ENCODE peak calls at places on chromosomes 3 and 15, in four cellular contexts. X is body of pancreas; L is naive thymus-derived CD4-positive, alpha-beta T cell; N is GM23338. G is an unnamed sample. For H3K27me3, the result is how much of the 10 kb centered on the place peaks cover.

GRCh38 chr15:45107941-45108630 is 5.9 kb downstream of the DUOX2 start:
- DNase-seq in L (no peak), N (no peak), X (no peak), G (no peak)

GRCh38 chr3:99970198-99970597 is 144.1 kb downstream of the FILIP1L start:
- DNase-seq in L (no peak), X (no peak), N (no peak), G (no peak)

GRCh38 chr3:140449591-140450256 is 228.1 kb upstream of the TRIM42 start:
- DNase-seq in N (no peak), L (no peak), X (peak), G (no peak)

GRCh38 chr3:45790611-45791010 is 5.7 kb downstream of the SLC6A20 start:
- DNase-seq in N (no peak), X (no peak), L (no peak), G (no peak)

GRCh38 chr3:8301977-8302589 is 199.5 kb upstream of the LMCD1 start:
- DNase-seq in N (peak), X (no peak), L (peak), G (no peak)

GRCh38 chr3:190912736-190913135 is 50.2 kb upstream of the GMNC start:
- DNase-seq in N (no peak), X (no peak), L (no peak), G (no peak)

GRCh38 chr15:52337961-52338535 is 42.4 kb upstream of the MYO5C start:
- DNase-seq in L (no peak), X (no peak), N (peak), G (peak)

GRCh38 chr3:19392146-19392545 is 243.8 kb downstream of the KCNH8 start:
- DNase-seq in L (no peak), N (no peak), X (no peak), G (no peak)

GRCh38 chr3:41237907-41238306 is 38.6 kb downstream of the CTNNB1 start:
- DNase-seq in X (no peak), L (no peak), N (no peak), G (no peak)

GRCh38 chr3:148970311-148970710 is 21.0 kb upstream of the GYG1 start:
- DNase-seq in X (no peak), N (no peak), L (no peak), G (no peak)

GRCh38 chr3:125045965-125046364 is 9.8 kb downstream of the HEG1 start:
- DNase-seq in X (no peak), L (no peak), N (no peak), G (no peak)

GRCh38 chr15:40439461-40440299 is 1.1 kb upstream of the BAHD1 start:
- DNase-seq in N (peak), X (peak), L (no peak), G (peak)

GRCh38 chr3:183930069-183930468 is 45.4 kb upstream of the PARL start:
- DNase-seq in L (no peak), N (no peak), X (no peak), G (no peak)

GRCh38 chr3:17398959-17399551 is 343.4 kb downstream of the TBC1D5 start:
- DNase-seq in L (no peak), X (no peak), N (no peak), G (no peak)

GRCh38 chr3:151901946-151902285 is 28.5 kb downstream of the SUCNR1 start:
- DNase-seq in N (no peak), L (no peak), X (no peak), G (no peak)

GRCh38 chr15:43150171-43150929 is 17.0 kb downstream of the TMEM62 start:
- DNase-seq in N (peak), L (no peak), X (no peak), G (no peak)

GRCh38 chr3:185549111-185549510 is 3.3 kb downstream of the LIPH start:
- DNase-seq in X (peak), L (no peak), N (no peak), G (no peak)

GRCh38 chr3:127959873-127960272 is 44.8 kb downstream of the KBTBD12 start:
- DNase-seq in N (peak), X (peak), L (no peak), G (no peak)

GRCh38 chr15:90344632-90345031 is 7.5 kb upstream of the ZNF774 start:
- DNase-seq in L (no peak), X (no peak), N (no peak), G (no peak)

GRCh38 chr3:158111861-158112260 is 2.0 kb downstream of the RSRC1 start:
- DNase-seq in X (no peak), N (no peak), L (no peak), G (no peak)

GRCh38 chr3:31343075-31343474 is 189.7 kb upstream of the STT3B start:
- DNase-seq in N (no peak), X (no peak), L (no peak), G (no peak)

GRCh38 chr3:37554364-37554763 is 307.3 kb upstream of the CTDSPL start:
- DNase-seq in L (no peak), X (peak), N (peak), G (no peak)

GRCh38 chr3:53162672-53163458 is 1.9 kb downstream of the PRKCD start:
- DNase-seq in X (peak), L (peak), N (no peak), G (peak)

GRCh38 chr3:38267689-38268477 is 2.3 kb downstream of the SLC22A13 start:
- DNase-seq in X (no peak), L (no peak), N (peak), G (no peak)

GRCh38 chr15:74373056-74373650 is 5.7 kb upstream of the CYP11A1 start:
- DNase-seq in N (no peak), X (no peak), L (no peak), G (no peak)
- H3K27ac ChIP-seq in N (no peak), X (no peak), L (no peak), G (peak)

GRCh38 chr15:55893852-55894251 is 99.6 kb downstream of the NEDD4 start:
- DNase-seq in L (no peak), X (no peak), N (no peak), G (no peak)
- H3K4me3 ChIP-seq in L (no peak), X (no peak), N (no peak), G (no peak)

GRCh38 chr15:65370885-65371284 is 6.9 kb downstream of the IGDCC3 start:
- DNase-seq in N (no peak), L (no peak), X (no peak), G (no peak)
- H3K27me3 ChIP-seq in N (under half), L (under half), X (under half), G (under half)

GRCh38 chr3:139319428-139320402 is 24.1 kb upstream of the MRPS22 start:
- DNase-seq in X (peak), N (peak), L (no peak), G (no peak)

GRCh38 chr3:139318826-139319225 is 25.0 kb upstream of the MRPS22 start:
- DNase-seq in N (no peak), X (no peak), L (no peak), G (no peak)

GRCh38 chr3:139317660-139318430 is 26.0 kb upstream of the MRPS22 start:
- DNase-seq in L (no peak), X (no peak), N (no peak), G (no peak)

GRCh38 chr3:139317215-139317614 is 26.6 kb upstream of the MRPS22 start:
- DNase-seq in N (no peak), L (no peak), X (no peak), G (no peak)

GRCh38 chr3:139318431-139318816 is 25.4 kb upstream of the MRPS22 start:
- DNase-seq in L (no peak), N (no peak), X (no peak), G (no peak)
- H3K27ac ChIP-seq in L (no peak), N (no peak), X (no peak), G (no peak)

DNA sequence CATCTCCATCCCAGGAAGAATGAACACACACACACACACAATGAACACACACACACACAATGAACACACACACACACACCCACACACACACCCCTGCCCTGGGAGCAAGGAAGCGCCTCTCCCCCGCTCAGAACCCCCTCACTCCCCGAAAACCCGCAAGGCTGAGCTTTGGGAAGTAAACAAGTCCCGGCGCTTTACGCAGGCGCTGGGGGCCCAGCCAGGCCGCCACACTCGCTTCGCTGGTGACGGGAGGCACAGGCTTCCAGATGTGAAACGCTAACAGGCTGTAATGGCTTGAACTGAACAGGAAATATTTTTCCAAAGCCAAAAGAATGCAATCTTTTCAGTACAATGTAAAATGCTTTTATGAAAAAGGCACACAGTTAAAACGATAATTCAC is 122.7 kb upstream of the IGF1R start:
- DNase-seq in L (no peak), N (peak), X (no peak), G (no peak)
- H3K4me3 ChIP-seq in L (no peak), N (no peak), X (no peak), G (no peak)

DNA sequence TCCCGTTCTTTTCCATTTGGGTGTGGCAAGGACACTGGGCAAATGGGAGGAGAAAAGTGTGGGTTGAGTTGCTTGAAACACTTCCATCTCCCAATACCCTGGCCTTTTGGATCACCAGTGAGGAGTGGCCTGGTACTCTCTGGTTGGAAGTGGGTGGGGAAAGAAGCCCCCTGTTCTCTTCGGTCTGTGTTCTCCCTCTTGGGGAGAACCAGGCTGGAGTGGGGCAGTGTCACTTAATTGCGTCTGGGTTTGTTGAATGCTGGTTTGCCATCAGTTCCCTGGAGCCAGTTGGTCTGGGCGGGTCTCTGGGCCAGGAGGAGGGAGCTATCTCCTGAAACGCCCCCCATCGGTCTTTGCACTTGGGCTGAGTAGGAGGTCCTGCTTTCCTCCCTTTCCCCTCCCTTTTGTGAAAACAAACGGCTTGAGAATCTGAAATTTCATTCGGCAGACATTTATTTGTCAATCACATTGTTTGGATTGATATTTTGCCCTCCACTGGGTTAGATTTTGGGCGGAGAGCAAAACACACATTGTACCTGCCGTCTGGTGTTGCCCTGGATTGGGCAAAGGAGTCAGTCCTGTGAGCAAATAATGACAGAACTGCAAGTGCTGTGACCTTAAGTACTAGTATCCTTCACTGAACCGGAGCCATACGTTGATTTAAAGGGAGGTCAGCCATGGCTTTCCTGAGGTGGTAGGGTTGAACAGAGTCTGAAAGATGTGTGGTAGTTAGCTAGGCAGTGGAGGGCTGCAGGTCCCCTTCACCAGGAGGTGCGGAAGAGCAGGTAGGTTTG is 1.6 kb downstream of the PDIA5 start:
- DNase-seq in N (peak), X (no peak), L (no peak), G (no peak)
- H3K27me3 ChIP-seq in N (under half), X (under half), L (under half), G (under half)

GRCh38 chr3:14290631-14291385 is 111.6 kb upstream of the SLC6A6 start:
- DNase-seq in L (no peak), X (no peak), N (peak), G (no peak)
- H3K27ac ChIP-seq in L (no peak), X (no peak), N (no peak), G (no peak)

GRCh38 chr15:64861960-64862359 is 20.2 kb downstream of the PLEKHO2 start:
- DNase-seq in N (peak), L (no peak), X (no peak), G (no peak)
- H3K4me3 ChIP-seq in N (no peak), L (no peak), X (no peak), G (no peak)